ENCODE peak calls at places on chromosome 17, in five cellular contexts. One of them, this sample, is unnamed.

GRCh38 chr17:43360376-43360738 is 38.4 kb upstream of the ARL4D start:
- DNase-seq in mesenchymal stem cell: no peak
- DNase-seq in H9: no peak
- DNase-seq in neuronal stem cell: no peak
- DNase-seq in H1: no peak
- DNase-seq in this sample: peak

GRCh38 chr17:72705905-72706395 is 386.5 kb downstream of the SLC39A11 start:
- DNase-seq in neuronal stem cell: no peak
- DNase-seq in H9: no peak
- DNase-seq in H1: no peak
- DNase-seq in mesenchymal stem cell: no peak
- DNase-seq in this sample: no peak

GRCh38 chr17:82791532-82791931 is 39.7 kb downstream of the TBCD start:
- DNase-seq in H9: no peak
- DNase-seq in neuronal stem cell: no peak
- DNase-seq in mesenchymal stem cell: peak
- DNase-seq in H1: no peak
- DNase-seq in this sample: peak

GRCh38 chr17:28925912-28926365 is 23.1 kb upstream of the DHRS13 start:
- DNase-seq in mesenchymal stem cell: peak
- DNase-seq in H9: no peak
- DNase-seq in H1: no peak
- DNase-seq in neuronal stem cell: no peak
- DNase-seq in this sample: no peak

GRCh38 chr17:8048736-8049135 is 9.9 kb downstream of the ALOX15B start:
- DNase-seq in mesenchymal stem cell: no peak
- DNase-seq in H1: no peak
- DNase-seq in H9: no peak
- DNase-seq in neuronal stem cell: no peak
- DNase-seq in this sample: no peak

GRCh38 chr17:41625602-41626001 is 1.2 kb upstream of the KRT17 start:
- DNase-seq in neuronal stem cell: no peak
- DNase-seq in H1: no peak
- DNase-seq in mesenchymal stem cell: no peak
- DNase-seq in H9: no peak
- DNase-seq in this sample: peak

GRCh38 chr17:55722742-55723487 is at the start of gene TMEM100:
- DNase-seq in H9: no peak
- DNase-seq in H1: no peak
- DNase-seq in neuronal stem cell: no peak
- DNase-seq in mesenchymal stem cell: peak
- DNase-seq in this sample: no peak

GRCh38 chr17:45973099-45973838 is 25.8 kb upstream of the STH start:
- DNase-seq in H1: no peak
- DNase-seq in mesenchymal stem cell: no peak
- DNase-seq in H9: no peak
- DNase-seq in neuronal stem cell: no peak
- DNase-seq in this sample: no peak

GRCh38 chr17:5788266-5788900 is 204.1 kb upstream of the NLRP1 start:
- DNase-seq in H1: no peak
- DNase-seq in neuronal stem cell: no peak
- DNase-seq in H9: no peak
- DNase-seq in mesenchymal stem cell: peak
- DNase-seq in this sample: no peak

GRCh38 chr17:7441202-7441705 is 1.9 kb downstream of the FGF11 start:
- DNase-seq in neuronal stem cell: no peak
- DNase-seq in H9: no peak
- DNase-seq in mesenchymal stem cell: no peak
- DNase-seq in H1: no peak
- DNase-seq in this sample: no peak

GRCh38 chr17:64326420-64327054 is 63.5 kb upstream of the TEX2 start:
- DNase-seq in mesenchymal stem cell: peak
- DNase-seq in H9: no peak
- DNase-seq in H1: no peak
- DNase-seq in neuronal stem cell: no peak
- DNase-seq in this sample: no peak

DNA sequence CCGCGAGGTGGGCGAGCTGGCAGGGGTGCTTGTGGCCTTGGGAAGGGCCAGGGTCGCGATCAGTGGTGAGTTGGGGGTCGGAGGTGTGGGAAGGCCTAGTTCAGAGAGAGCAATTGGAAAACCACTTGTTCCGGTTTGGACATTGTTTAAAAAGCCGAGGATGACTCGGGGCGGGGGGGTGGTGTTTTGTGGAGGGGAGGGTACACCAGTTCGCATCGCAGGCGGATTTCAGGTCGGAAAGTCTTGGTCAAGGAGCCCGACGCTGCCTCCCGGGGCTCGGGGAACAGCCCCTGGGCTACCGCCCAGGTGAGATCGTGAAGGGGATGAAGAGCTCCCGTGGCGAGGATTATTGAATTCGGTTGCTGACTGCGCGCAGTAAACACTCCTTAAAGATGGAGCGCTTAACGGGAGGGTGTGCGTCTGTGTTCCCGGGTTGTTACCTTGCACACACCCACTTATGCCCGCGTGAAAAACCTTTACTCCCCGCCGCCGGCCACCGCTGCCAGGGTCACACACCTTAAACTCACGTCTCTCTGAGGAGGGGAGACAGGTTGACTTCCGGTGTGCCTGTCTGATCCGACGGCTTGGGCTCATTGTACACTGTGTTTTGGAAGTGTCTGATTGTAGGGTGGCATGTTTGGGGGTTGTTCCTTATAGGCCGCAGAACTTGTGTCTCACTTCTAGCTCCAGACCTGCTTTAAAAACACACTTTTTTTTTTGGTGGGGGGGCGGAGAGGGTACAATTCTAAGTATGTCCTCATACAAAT is 66.6 kb downstream of the KPNA2 start:
- DNase-seq in H1: no peak
- DNase-seq in H9: no peak
- DNase-seq in neuronal stem cell: no peak
- DNase-seq in mesenchymal stem cell: peak
- DNase-seq in this sample: peak
- H2BK12ac ChIP-seq in H1: no peak
- H2BK12ac ChIP-seq in H9: no peak
- H2BK12ac ChIP-seq in neuronal stem cell: no peak
- H2BK12ac ChIP-seq in mesenchymal stem cell: peak
- H2BK12ac ChIP-seq in this sample: no peak

GRCh38 chr17:65857713-65858112 is 296.3 kb upstream of the AXIN2 start:
- DNase-seq in H9: no peak
- DNase-seq in H1: no peak
- DNase-seq in neuronal stem cell: no peak
- DNase-seq in mesenchymal stem cell: no peak
- DNase-seq in this sample: no peak

GRCh38 chr17:65851965-65852736 is 290.7 kb upstream of the AXIN2 start:
- DNase-seq in mesenchymal stem cell: no peak
- DNase-seq in H9: no peak
- DNase-seq in neuronal stem cell: no peak
- DNase-seq in H1: no peak
- DNase-seq in this sample: no peak

GRCh38 chr17:65855245-65855644 is 293.8 kb upstream of the AXIN2 start:
- DNase-seq in H9: no peak
- DNase-seq in neuronal stem cell: no peak
- DNase-seq in H1: peak
- DNase-seq in mesenchymal stem cell: no peak
- DNase-seq in this sample: peak

GRCh38 chr17:65856865-65857264 is 295.4 kb upstream of the AXIN2 start:
- DNase-seq in neuronal stem cell: no peak
- DNase-seq in mesenchymal stem cell: no peak
- DNase-seq in H9: no peak
- DNase-seq in H1: no peak
- DNase-seq in this sample: no peak

GRCh38 chr17:65855675-65856074 is 294.2 kb upstream of the AXIN2 start:
- DNase-seq in H1: no peak
- DNase-seq in H9: no peak
- DNase-seq in mesenchymal stem cell: no peak
- DNase-seq in neuronal stem cell: no peak
- DNase-seq in this sample: no peak
- H2AFZ ChIP-seq in H1: no peak
- H2AFZ ChIP-seq in H9: no peak
- H2AFZ ChIP-seq in mesenchymal stem cell: peak
- H2AFZ ChIP-seq in neuronal stem cell: no peak
- H2AFZ ChIP-seq in this sample: no peak

DNA sequence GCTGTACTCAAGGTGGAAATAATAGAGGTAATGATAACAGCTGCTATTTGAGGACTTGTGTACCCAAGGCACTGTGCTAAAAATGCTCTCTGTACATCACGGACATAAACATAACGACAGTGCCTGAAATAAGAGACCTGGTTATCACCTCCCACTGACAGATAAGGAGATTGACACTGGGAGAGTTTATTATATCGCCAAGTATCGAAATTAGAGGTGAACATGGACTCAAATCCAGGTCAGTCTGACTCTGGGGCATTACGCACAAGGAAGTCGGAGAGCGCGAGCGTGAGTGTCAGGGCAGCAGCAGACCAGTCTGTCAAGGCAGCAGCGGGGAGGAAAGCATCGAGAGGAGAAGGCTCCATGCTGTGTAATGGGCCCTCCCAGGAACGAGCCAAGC is 57.1 kb downstream of the GOSR1 start:
- DNase-seq in H9: no peak
- DNase-seq in neuronal stem cell: no peak
- DNase-seq in mesenchymal stem cell: no peak
- DNase-seq in H1: no peak
- DNase-seq in this sample: no peak
- H2BK12ac ChIP-seq in H9: no peak
- H2BK12ac ChIP-seq in neuronal stem cell: no peak
- H2BK12ac ChIP-seq in mesenchymal stem cell: no peak
- H2BK12ac ChIP-seq in H1: no peak
- H2BK12ac ChIP-seq in this sample: no peak

DNA sequence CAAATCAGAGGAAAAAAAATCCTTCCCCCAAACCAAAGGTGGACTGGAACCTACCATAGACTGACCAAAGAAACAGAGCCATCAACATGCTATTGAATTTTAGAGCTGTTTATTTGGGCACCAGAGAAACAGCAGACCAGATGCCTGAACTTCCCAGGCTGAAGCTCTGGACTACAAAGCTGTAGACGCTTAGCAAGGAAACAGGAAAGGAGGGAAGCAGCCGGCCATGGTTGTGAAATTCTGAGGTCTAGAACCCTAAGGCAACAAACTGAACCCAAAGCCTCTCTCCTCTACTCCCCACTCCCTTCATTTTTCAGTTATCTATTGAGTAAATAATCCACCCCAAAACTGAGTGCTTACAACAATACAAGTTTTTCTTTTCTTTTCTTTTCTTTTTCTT is 45.4 kb upstream of the MEIOC start:
- DNase-seq in mesenchymal stem cell: peak
- DNase-seq in neuronal stem cell: no peak
- DNase-seq in H9: no peak
- DNase-seq in H1: no peak
- DNase-seq in this sample: no peak
- H2AFZ ChIP-seq in mesenchymal stem cell: no peak
- H2AFZ ChIP-seq in neuronal stem cell: no peak
- H2AFZ ChIP-seq in H9: no peak
- H2AFZ ChIP-seq in H1: no peak
- H2AFZ ChIP-seq in this sample: no peak

DNA sequence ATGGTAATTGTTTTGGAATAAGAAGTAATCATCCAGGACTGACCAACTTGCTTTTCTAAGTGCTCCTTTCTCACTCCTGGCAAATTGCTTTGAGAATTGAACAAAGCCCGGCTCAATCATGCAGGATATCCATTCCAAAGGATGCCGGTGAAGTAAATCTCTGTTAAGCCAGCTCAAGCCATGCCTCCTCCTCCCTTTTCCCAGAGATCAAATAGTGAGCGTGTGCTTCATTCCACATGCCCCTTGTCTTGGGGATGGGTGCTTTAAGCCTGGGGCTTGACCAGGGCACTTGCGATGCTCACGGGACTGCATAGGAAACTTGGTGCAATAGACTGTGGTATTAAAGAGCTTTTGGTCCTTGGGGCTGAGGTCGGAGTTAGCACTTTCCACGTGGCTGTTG is 90.7 kb downstream of the UTP18 start:
- DNase-seq in mesenchymal stem cell: no peak
- DNase-seq in H1: no peak
- DNase-seq in H9: no peak
- DNase-seq in neuronal stem cell: no peak
- DNase-seq in this sample: no peak
- H2BK12ac ChIP-seq in mesenchymal stem cell: no peak
- H2BK12ac ChIP-seq in H1: no peak
- H2BK12ac ChIP-seq in H9: no peak
- H2BK12ac ChIP-seq in neuronal stem cell: no peak
- H2BK12ac ChIP-seq in this sample: no peak